ENCODE peak calls at places on chromosome 9, in ten cellular contexts. One of them, this sample, is unnamed.

GRCh38 chr9:129491486-129491855 is 129.4 kb downstream of the C9orf50 start:
- DNase-seq in HuH-7: no peak
- DNase-seq in Calu3: no peak
- DNase-seq in stimulated activated CD4-positive, alpha-beta T cell treated with anti-CD3 and anti-CD28 coated beads, Interleukin-2, amount 100 ng/mL, for 48 hours: no peak
- DNase-seq in pancreas: peak
- DNase-seq in NAMALWA: no peak
- DNase-seq in uterus: peak
- DNase-seq in mesendoderm: no peak
- DNase-seq in endothelial cell: no peak
- DNase-seq in stimulated activated naive CD4-positive, alpha-beta T cell: no peak
- DNase-seq in this sample: no peak

GRCh38 chr9:88523056-88523455 is 11.9 kb upstream of the NXNL2 start:
- DNase-seq in HuH-7: no peak
- DNase-seq in Calu3: no peak
- DNase-seq in stimulated activated CD4-positive, alpha-beta T cell treated with anti-CD3 and anti-CD28 coated beads, Interleukin-2, amount 100 ng/mL, for 48 hours: no peak
- DNase-seq in pancreas: no peak
- DNase-seq in NAMALWA: no peak
- DNase-seq in uterus: peak
- DNase-seq in mesendoderm: no peak
- DNase-seq in endothelial cell: no peak
- DNase-seq in stimulated activated naive CD4-positive, alpha-beta T cell: no peak
- DNase-seq in this sample: no peak

GRCh38 chr9:88197781-88198345 is 59.6 kb upstream of the SPATA31C2 start:
- DNase-seq in HuH-7: no peak
- DNase-seq in Calu3: peak
- DNase-seq in stimulated activated CD4-positive, alpha-beta T cell treated with anti-CD3 and anti-CD28 coated beads, Interleukin-2, amount 100 ng/mL, for 48 hours: no peak
- DNase-seq in pancreas: no peak
- DNase-seq in NAMALWA: no peak
- DNase-seq in uterus: no peak
- DNase-seq in mesendoderm: peak
- DNase-seq in endothelial cell: no peak
- DNase-seq in stimulated activated naive CD4-positive, alpha-beta T cell: no peak
- DNase-seq in this sample: no peak

GRCh38 chr9:133374612-133375115 is 1.2 kb downstream of the SURF4 start:
- DNase-seq in HuH-7: no peak
- DNase-seq in Calu3: no peak
- DNase-seq in stimulated activated CD4-positive, alpha-beta T cell treated with anti-CD3 and anti-CD28 coated beads, Interleukin-2, amount 100 ng/mL, for 48 hours: no peak
- DNase-seq in pancreas: no peak
- DNase-seq in NAMALWA: no peak
- DNase-seq in uterus: no peak
- DNase-seq in mesendoderm: no peak
- DNase-seq in endothelial cell: no peak
- DNase-seq in stimulated activated naive CD4-positive, alpha-beta T cell: no peak
- DNase-seq in this sample: no peak

GRCh38 chr9:109064963-109065701 is 51.8 kb upstream of the CTNNAL1 start:
- DNase-seq in HuH-7: no peak
- DNase-seq in Calu3: no peak
- DNase-seq in stimulated activated CD4-positive, alpha-beta T cell treated with anti-CD3 and anti-CD28 coated beads, Interleukin-2, amount 100 ng/mL, for 48 hours: no peak
- DNase-seq in pancreas: no peak
- DNase-seq in NAMALWA: no peak
- DNase-seq in uterus: no peak
- DNase-seq in mesendoderm: peak
- DNase-seq in endothelial cell: no peak
- DNase-seq in stimulated activated naive CD4-positive, alpha-beta T cell: no peak
- DNase-seq in this sample: no peak

GRCh38 chr9:121609845-121610637 is 41.4 kb upstream of the DAB2IP start:
- DNase-seq in HuH-7: no peak
- DNase-seq in Calu3: no peak
- DNase-seq in stimulated activated CD4-positive, alpha-beta T cell treated with anti-CD3 and anti-CD28 coated beads, Interleukin-2, amount 100 ng/mL, for 48 hours: no peak
- DNase-seq in pancreas: peak
- DNase-seq in NAMALWA: no peak
- DNase-seq in uterus: peak
- DNase-seq in mesendoderm: peak
- DNase-seq in endothelial cell: no peak
- DNase-seq in stimulated activated naive CD4-positive, alpha-beta T cell: no peak
- DNase-seq in this sample: no peak

GRCh38 chr9:24413651-24414050 is 132.0 kb downstream of the IZUMO3 start:
- DNase-seq in HuH-7: no peak
- DNase-seq in Calu3: no peak
- DNase-seq in stimulated activated CD4-positive, alpha-beta T cell treated with anti-CD3 and anti-CD28 coated beads, Interleukin-2, amount 100 ng/mL, for 48 hours: no peak
- DNase-seq in pancreas: no peak
- DNase-seq in NAMALWA: no peak
- DNase-seq in uterus: no peak
- DNase-seq in mesendoderm: no peak
- DNase-seq in endothelial cell: no peak
- DNase-seq in stimulated activated naive CD4-positive, alpha-beta T cell: no peak
- DNase-seq in this sample: no peak

GRCh38 chr9:99040911-99041582 is 63.9 kb upstream of the TGFBR1 start:
- DNase-seq in HuH-7: no peak
- DNase-seq in Calu3: no peak
- DNase-seq in stimulated activated CD4-positive, alpha-beta T cell treated with anti-CD3 and anti-CD28 coated beads, Interleukin-2, amount 100 ng/mL, for 48 hours: no peak
- DNase-seq in pancreas: no peak
- DNase-seq in NAMALWA: no peak
- DNase-seq in uterus: no peak
- DNase-seq in mesendoderm: peak
- DNase-seq in endothelial cell: no peak
- DNase-seq in stimulated activated naive CD4-positive, alpha-beta T cell: no peak
- DNase-seq in this sample: no peak

GRCh38 chr9:131635285-131635684 is 90.0 kb downstream of the PRRT1B start:
- DNase-seq in HuH-7: peak
- DNase-seq in Calu3: peak
- DNase-seq in stimulated activated CD4-positive, alpha-beta T cell treated with anti-CD3 and anti-CD28 coated beads, Interleukin-2, amount 100 ng/mL, for 48 hours: peak
- DNase-seq in pancreas: peak
- DNase-seq in NAMALWA: no peak
- DNase-seq in uterus: peak
- DNase-seq in mesendoderm: peak
- DNase-seq in endothelial cell: peak
- DNase-seq in stimulated activated naive CD4-positive, alpha-beta T cell: peak
- DNase-seq in this sample: no peak

GRCh38 chr9:37218800-37219425 is 98.5 kb downstream of the ZCCHC7 start:
- DNase-seq in HuH-7: no peak
- DNase-seq in Calu3: no peak
- DNase-seq in stimulated activated CD4-positive, alpha-beta T cell treated with anti-CD3 and anti-CD28 coated beads, Interleukin-2, amount 100 ng/mL, for 48 hours: no peak
- DNase-seq in pancreas: no peak
- DNase-seq in NAMALWA: no peak
- DNase-seq in uterus: no peak
- DNase-seq in mesendoderm: no peak
- DNase-seq in endothelial cell: no peak
- DNase-seq in stimulated activated naive CD4-positive, alpha-beta T cell: no peak
- DNase-seq in this sample: no peak

GRCh38 chr9:83198336-83198735 is 135.4 kb upstream of the RASEF start:
- DNase-seq in HuH-7: no peak
- DNase-seq in Calu3: no peak
- DNase-seq in stimulated activated CD4-positive, alpha-beta T cell treated with anti-CD3 and anti-CD28 coated beads, Interleukin-2, amount 100 ng/mL, for 48 hours: no peak
- DNase-seq in pancreas: no peak
- DNase-seq in NAMALWA: no peak
- DNase-seq in uterus: no peak
- DNase-seq in mesendoderm: no peak
- DNase-seq in endothelial cell: no peak
- DNase-seq in stimulated activated naive CD4-positive, alpha-beta T cell: no peak
- DNase-seq in this sample: no peak